ENCODE peak calls at places on chromosome 5, in nine cellular contexts. O is spleen, T is transverse colon, X is stomach, B is gastrocnemius medialis, H is thyroid gland, U is A549, V is IMR-90, I is ovary. S is an unnamed sample.

GRCh38 chr5:160929906-160930305 is 77.9 kb upstream of the ATP10B start:
- DNase-seq in O (no peak), T (no peak), X (no peak), B (no peak), H (no peak), U (no peak), V (no peak), I (no peak), S (no peak)

GRCh38 chr5:168295574-168296201 is 4.2 kb downstream of the WWC1 start:
- DNase-seq in O (no peak), T (no peak), X (peak; percentile 71), B (no peak), H (peak; percentile 96), U (peak; percentile 68), V (peak; percentile 82), I (no peak), S (no peak)

GRCh38 chr5:145925803-145926202 is 10.6 kb upstream of the SH3RF2 start:
- DNase-seq in O (no peak), T (no peak), X (no peak), B (no peak), H (no peak), U (no peak), V (peak; percentile 52), I (no peak), S (no peak)

GRCh38 chr5:69531010-69531785 is 28.8 kb upstream of the GTF2H2C start:
- DNase-seq in O (no peak), T (no peak), X (peak; percentile 42), B (no peak), H (peak; percentile 39), U (no peak), V (no peak), I (no peak), S (no peak)

GRCh38 chr5:176844706-176845391 is 34.5 kb downstream of the UNC5A start:
- DNase-seq in O (no peak), T (no peak), X (no peak), B (no peak), H (no peak), U (no peak), V (peak; percentile 16), I (no peak), S (no peak)

GRCh38 chr5:96823900-96824351 is 16.2 kb upstream of the ERAP1 start:
- DNase-seq in O (no peak), T (no peak), X (no peak), B (no peak), H (no peak), U (peak; percentile 53), V (peak; percentile 87), I (no peak), S (no peak)

GRCh38 chr5:58921106-58921505 is 338.2 kb downstream of the RAB3C start:
- DNase-seq in O (no peak), T (no peak), X (no peak), B (no peak), H (no peak), U (no peak), V (no peak), I (no peak), S (no peak)

GRCh38 chr5:33195431-33196128 is 245.2 kb upstream of the TARS1 start:
- DNase-seq in O (no peak), T (no peak), X (no peak), B (no peak), H (no peak), U (peak; percentile 39), V (peak; percentile 63), I (no peak), S (no peak)

GRCh38 chr5:96483878-96484277 is 50.8 kb upstream of the PCSK1 start:
- DNase-seq in O (no peak), T (no peak), X (no peak), B (no peak), H (no peak), U (peak; percentile 42), V (peak; percentile 55), I (no peak), S (no peak)

GRCh38 chr5:175753536-175753890 is 95.6 kb downstream of the HRH2 start:
- DNase-seq in O (no peak), T (no peak), X (no peak), B (no peak), H (no peak), U (no peak), V (no peak), I (no peak), S (no peak)

GRCh38 chr5:98773464-98774191 is at the start of gene RGMB:
- DNase-seq in O (peak; percentile 96), T (peak; percentile 98), X (peak; percentile 97), B (peak; percentile 99), H (peak; percentile 99), U (peak; percentile 99), V (peak; percentile 99), I (peak; percentile 98), S (peak; percentile 97)
- H3K27ac ChIP-seq in O (peak within 1 kb of the TSS; percentile 91), T (peak within 1 kb of the TSS; percentile 98), X (peak within 1 kb of the TSS; percentile 95), B (peak within 1 kb of the TSS; percentile 97), H (peak within 1 kb of the TSS; percentile 88), U (peak within 1 kb of the TSS; percentile 92), V (peak within 1 kb of the TSS; percentile 83), I (peak within 1 kb of the TSS; percentile 88), S (peak within 1 kb of the TSS; percentile 97)

DNA sequence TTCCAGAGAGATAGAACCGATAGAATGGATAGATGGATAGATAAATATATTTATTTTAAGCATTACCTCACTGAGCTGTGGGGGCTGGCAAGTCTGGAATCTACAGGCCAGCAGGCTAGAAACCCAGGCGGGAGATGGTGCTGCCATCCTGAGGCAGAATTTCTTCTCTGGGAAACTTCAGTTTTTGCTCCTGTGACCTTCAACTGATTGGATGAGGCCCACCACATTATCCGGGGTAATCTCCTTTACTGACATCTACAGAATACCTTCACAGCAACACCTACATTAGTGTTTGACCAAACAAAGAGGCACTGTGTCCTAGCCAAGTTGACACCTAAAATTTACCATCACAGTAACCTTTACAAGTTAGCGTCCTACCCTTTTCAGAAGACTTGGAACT is 29.2 kb upstream of the TENT4A start:
- DNase-seq in O (no peak), T (no peak), X (no peak), B (no peak), H (no peak), U (no peak), V (no peak), I (no peak), S (no peak)
- TF ChIP-seq CTCF in O (no peak), T (no peak), X (no peak), B (no peak), H (no peak), U (no peak), V (no peak), I (no peak), S (no peak)

DNA sequence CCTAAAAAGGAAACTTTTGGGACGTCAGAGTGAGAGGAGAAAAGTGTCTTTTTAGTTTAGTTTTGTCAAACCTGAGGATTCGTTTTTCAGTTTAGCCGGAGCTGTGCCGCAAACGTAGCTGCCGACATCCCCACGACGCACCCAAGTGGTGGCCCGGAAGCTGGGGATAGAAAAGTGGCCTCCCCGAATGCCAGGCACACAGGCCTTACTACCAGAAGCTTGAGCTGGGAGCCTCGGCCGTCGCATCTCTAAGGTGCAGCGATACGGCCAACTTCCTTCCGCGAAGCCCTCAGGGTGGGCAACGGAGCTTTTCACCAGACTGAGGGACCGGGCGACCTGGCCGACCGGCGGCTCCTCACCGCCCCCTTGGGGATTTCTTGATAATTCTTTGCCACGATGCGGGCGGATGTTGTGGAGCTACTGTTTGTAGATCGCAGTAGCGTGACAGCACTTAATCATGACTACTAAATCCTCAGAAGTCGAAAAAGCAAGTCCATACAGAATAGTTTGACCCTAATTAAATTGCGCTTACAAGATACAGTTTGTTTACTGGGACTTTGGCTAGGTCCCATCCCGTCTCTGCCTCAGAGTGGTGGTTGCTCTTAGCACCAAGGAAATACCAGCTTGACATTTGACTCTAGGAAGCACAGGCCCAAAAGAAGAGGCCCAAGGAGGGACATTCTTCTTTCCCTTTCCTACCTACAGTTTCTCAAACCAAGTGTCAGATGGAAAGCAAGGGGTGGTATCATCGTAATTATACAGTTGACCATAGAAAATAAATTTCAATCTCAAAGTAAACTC is 584 bp upstream of the TMEM267 start:
- DNase-seq in O (peak; percentile 96), T (peak; percentile 89), X (peak; percentile 86), B (peak; percentile 74), H (peak; percentile 89), U (peak; percentile 85), V (peak; percentile 82), I (peak; percentile 81), S (peak; percentile 81)
- TF ChIP-seq POLR2A in O (peak; percentile 2), T (peak; percentile 76), X (no peak), B (no peak), H (no peak), U (no peak), V (no peak), I (no peak), S (no peak)

GRCh38 chr5:159210306-159210722 is 961 bp upstream of the RNF145 start:
- DNase-seq in O (no peak), T (peak; percentile 12), X (no peak), B (no peak), H (no peak), U (peak; percentile 80), V (no peak), I (no peak), S (no peak)

GRCh38 chr5:159211712-159212111 is 2.4 kb upstream of the RNF145 start:
- DNase-seq in O (no peak), T (peak; percentile 48), X (no peak), B (no peak), H (peak; percentile 30), U (no peak), V (no peak), I (no peak), S (no peak)

GRCh38 chr5:159212667-159213462 is 3.5 kb upstream of the RNF145 start:
- DNase-seq in O (no peak), T (no peak), X (no peak), B (no peak), H (no peak), U (no peak), V (no peak), I (no peak), S (no peak)

GRCh38 chr5:159209438-159210305 is at the start of gene RNF145:
- DNase-seq in O (peak; percentile 98), T (peak; percentile 89), X (peak; percentile 88), B (peak; percentile 73), H (peak; percentile 95), U (peak; percentile 86), V (peak; percentile 86), I (peak; percentile 90), S (peak; percentile 86)

GRCh38 chr5:159210846-159211245 is 1.5 kb upstream of the RNF145 start:
- DNase-seq in O (no peak), T (no peak), X (no peak), B (no peak), H (no peak), U (no peak), V (no peak), I (no peak), S (no peak)
- H3K27ac ChIP-seq in O (peak overlapping the region; percentile 98), T (peak overlapping the region; percentile 99), X (no peak overlapping the region), B (no peak overlapping the region), H (no peak overlapping the region), U (peak overlapping the region; percentile 100), V (no peak overlapping the region), I (no peak overlapping the region), S (no peak overlapping the region)

GRCh38 chr5:86968311-86968753 is 299.4 kb upstream of the RASA1 start:
- DNase-seq in O (no peak), T (no peak), X (no peak), B (no peak), H (peak; percentile 42), U (peak; percentile 46), V (peak; percentile 65), I (no peak), S (no peak)
- TF ChIP-seq CTCF in O (peak; percentile 38), T (no peak), X (peak; percentile 29), B (peak; percentile 29), H (peak; percentile 71), U (peak; percentile 57), V (peak; percentile 65), I (no peak), S (peak; percentile 30)

GRCh38 chr5:1484416-1485319 is 39.1 kb downstream of the LPCAT1 start:
- DNase-seq in O (no peak), T (no peak), X (no peak), B (no peak), H (no peak), U (no peak), V (no peak), I (no peak), S (no peak)
- TF ChIP-seq POLR2A in O (no peak), T (no peak), X (no peak), B (no peak), H (no peak), U (no peak), V (no peak), I (no peak), S (no peak)

S was measured in uterus.